ENCODE peak calls at places on chromosomes 12 and 14, in six cellular contexts. R is kidney, M is AG09309, X is foreskin fibroblast, P is SK-N-SH, I is GM13976. K is an unnamed sample.
A peak's percentile ranks its signal among the peaks of the same experiment; 100 is the strongest.

GRCh38 chr12:3492868-3493224 is 1.8 kb downstream of the PRMT8 start:
- DNase-seq in R (no peak), M (no peak), X (no peak), P (no peak), I (no peak), K (no peak)

GRCh38 chr12:41681898-41682297 is 462.8 kb downstream of the GXYLT1 start:
- DNase-seq in R (no peak), M (no peak), X (no peak), P (no peak), I (no peak), K (no peak)

GRCh38 chr12:85794551-85794950 is 41.7 kb downstream of the RASSF9 start:
- DNase-seq in R (no peak), M (peak; percentile 17), X (peak; percentile 65), P (no peak), I (no peak), K (no peak)

GRCh38 chr14:60252630-60253029 is 3.6 kb downstream of the PPM1A start:
- DNase-seq in R (no peak), M (no peak), X (no peak), P (no peak), I (no peak), K (no peak)

GRCh38 chr12:119479121-119479561 is 114.4 kb upstream of the TMEM233 start:
- DNase-seq in R (no peak), M (no peak), X (no peak), P (no peak), I (no peak), K (no peak)

GRCh38 chr14:101758913-101759593 is 2.5 kb upstream of the PPP2R5C start:
- DNase-seq in R (no peak), M (no peak), X (no peak), P (no peak), I (no peak), K (no peak)

GRCh38 chr14:99571303-99571986 is 32.6 kb downstream of the CCDC85C start:
- DNase-seq in R (no peak), M (no peak), X (no peak), P (no peak), I (no peak), K (no peak)

GRCh38 chr14:104105822-104106470 is 20.4 kb downstream of the ASPG start:
- DNase-seq in R (peak; percentile 62), M (no peak), X (no peak), P (no peak), I (no peak), K (peak; percentile 22)

GRCh38 chr14:93914278-93914677 is 12.9 kb upstream of the FAM181A start:
- DNase-seq in R (no peak), M (no peak), X (no peak), P (no peak), I (no peak), K (no peak)

GRCh38 chr14:102015045-102015685 is 50.8 kb downstream of the DYNC1H1 start:
- DNase-seq in R (no peak), M (no peak), X (peak; percentile 27), P (no peak), I (no peak), K (no peak)

GRCh38 chr14:102201369-102201748 is 61.7 kb downstream of the WDR20 start:
- DNase-seq in R (no peak), M (no peak), X (no peak), P (no peak), I (no peak), K (no peak)

GRCh38 chr12:122422769-122423257 is 344 bp upstream of the CLIP1 start:
- DNase-seq in R (no peak), M (no peak), X (peak; percentile 76), P (no peak), I (no peak), K (peak; percentile 57)

GRCh38 chr14:91204657-91205056 is 39.8 kb downstream of the GPR68 start:
- DNase-seq in R (no peak), M (no peak), X (no peak), P (no peak), I (no peak), K (no peak)

GRCh38 chr12:57272337-57273151 is 21.6 kb upstream of the STAC3 start:
- DNase-seq in R (no peak), M (no peak), X (peak; percentile 60), P (peak; percentile 49), I (no peak), K (no peak)

GRCh38 chr12:124381454-124382207 is 86.7 kb downstream of the RFLNA start:
- DNase-seq in R (peak; percentile 98), M (no peak), X (peak; percentile 70), P (no peak), I (no peak), K (no peak)

GRCh38 chr12:95173392-95174251 is 43.6 kb downstream of the FGD6 start:
- DNase-seq in R (peak; percentile 84), M (peak; percentile 62), X (peak; percentile 87), P (peak; percentile 53), I (no peak), K (no peak)

GRCh38 chr12:111369496-111370220 is 763 bp upstream of the PHETA1 start:
- DNase-seq in R (no peak), M (no peak), X (no peak), P (no peak), I (no peak), K (no peak)

GRCh38 chr12:22396253-22396652 is 61.7 kb upstream of the ST8SIA1 start:
- DNase-seq in R (no peak), M (no peak), X (no peak), P (no peak), I (peak; percentile 34), K (no peak)

GRCh38 chr14:98711453-98711852 is 560.5 kb downstream of the BCL11B start:
- DNase-seq in R (no peak), M (no peak), X (no peak), P (no peak), I (no peak), K (no peak)

GRCh38 chr14:94489336-94489735 is 13.3 kb upstream of the SERPINA9 start:
- DNase-seq in R (no peak), M (no peak), X (no peak), P (no peak), I (no peak), K (no peak)

GRCh38 chr12:113381237-113381636 is 22.4 kb downstream of the SDS start:
- DNase-seq in R (no peak), M (no peak), X (no peak), P (no peak), I (no peak), K (no peak)

GRCh38 chr14:61229475-61229888 is 51.7 kb downstream of the TMEM30B start:
- DNase-seq in R (no peak), M (no peak), X (no peak), P (no peak), I (no peak), K (no peak)

DNA sequence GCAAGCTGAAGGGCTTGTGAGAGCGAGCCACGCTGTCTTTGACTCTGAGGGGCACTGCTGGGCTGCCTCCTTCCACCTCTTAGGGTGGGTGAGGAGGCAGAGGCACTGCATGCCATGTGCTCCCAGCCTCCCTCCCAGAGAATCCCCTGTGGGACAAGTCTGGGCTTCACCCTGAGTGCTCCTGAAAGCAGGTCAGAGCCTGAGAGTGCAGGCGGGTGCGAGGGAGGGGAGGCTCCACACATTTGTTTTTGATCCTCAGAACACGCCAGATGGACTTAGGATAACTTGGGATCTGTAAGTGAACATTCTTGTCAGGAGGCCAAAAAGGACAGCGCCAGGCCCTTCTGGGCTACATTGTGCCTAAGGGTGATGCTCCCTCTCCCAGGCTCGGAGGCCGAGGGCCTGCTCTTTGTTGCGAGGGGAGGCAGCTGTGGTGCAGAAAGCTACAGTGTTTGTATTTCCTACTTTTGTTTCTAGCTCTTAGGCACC is 155.4 kb downstream of the TMX1 start:
- DNase-seq in R (peak; percentile 74), M (peak; percentile 70), X (peak; percentile 97), P (peak; percentile 72), I (no peak), K (peak; percentile 38)
- TF ChIP-seq CTCF in R (no peak), M (peak; percentile 23), X (no peak), P (peak; percentile 37), I (no peak), K (no peak)

DNA sequence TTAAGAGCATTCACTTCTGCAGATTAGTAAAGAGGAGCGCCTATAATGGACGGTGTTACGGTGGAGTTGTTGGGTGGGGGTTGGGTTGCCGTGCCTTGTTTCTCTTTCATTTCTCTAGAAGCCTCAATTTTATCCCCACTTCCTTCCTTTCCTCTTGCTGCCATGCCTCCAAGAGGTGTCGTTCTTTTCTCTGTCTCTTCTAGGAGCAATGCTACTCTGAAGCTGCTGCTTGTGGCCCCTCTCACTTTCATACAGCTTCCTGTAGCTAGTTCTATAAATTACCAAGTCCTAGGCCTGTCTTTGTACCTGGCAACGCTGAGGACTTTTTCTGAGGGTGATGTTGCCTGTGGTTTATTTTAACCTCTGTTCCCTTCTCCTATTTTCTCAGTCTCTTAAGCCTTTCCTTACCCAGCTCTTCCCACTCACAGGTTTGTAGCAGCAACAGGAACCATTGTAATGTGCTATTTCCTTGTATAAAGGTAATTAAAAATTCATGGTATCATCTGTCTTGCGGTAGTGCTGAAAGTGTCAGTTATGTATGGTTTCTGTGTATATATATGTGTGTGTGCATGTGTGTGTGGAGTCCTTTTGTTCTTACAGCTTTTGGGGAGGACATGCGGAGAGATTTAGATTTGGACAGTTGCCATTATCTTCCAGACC is 44.0 kb downstream of the DDHD1 start:
- DNase-seq in R (no peak), M (no peak), X (no peak), P (no peak), I (peak; percentile 62), K (no peak)
- TF ChIP-seq CTCF in R (no peak), M (no peak), X (no peak), P (no peak), I (no peak), K (no peak)

GRCh38 chr14:56482306-56482705 is 97.3 kb upstream of the TMEM260 start:
- DNase-seq in R (no peak), M (no peak), X (peak; percentile 18), P (no peak), I (no peak), K (peak; percentile 79)
- TF ChIP-seq CTCF in R (no peak), M (peak; percentile 27), X (peak; percentile 2), P (no peak), I (no peak), K (peak; percentile 75)

GRCh38 chr14:52678591-52678990 is 16.8 kb downstream of the ERO1A start:
- DNase-seq in R (no peak), M (no peak), X (no peak), P (peak; percentile 14), I (no peak), K (no peak)
- TF ChIP-seq CTCF in R (peak; percentile 14), M (peak; percentile 27), X (peak; percentile 16), P (peak; percentile 52), I (no peak), K (peak; percentile 66)

DNA sequence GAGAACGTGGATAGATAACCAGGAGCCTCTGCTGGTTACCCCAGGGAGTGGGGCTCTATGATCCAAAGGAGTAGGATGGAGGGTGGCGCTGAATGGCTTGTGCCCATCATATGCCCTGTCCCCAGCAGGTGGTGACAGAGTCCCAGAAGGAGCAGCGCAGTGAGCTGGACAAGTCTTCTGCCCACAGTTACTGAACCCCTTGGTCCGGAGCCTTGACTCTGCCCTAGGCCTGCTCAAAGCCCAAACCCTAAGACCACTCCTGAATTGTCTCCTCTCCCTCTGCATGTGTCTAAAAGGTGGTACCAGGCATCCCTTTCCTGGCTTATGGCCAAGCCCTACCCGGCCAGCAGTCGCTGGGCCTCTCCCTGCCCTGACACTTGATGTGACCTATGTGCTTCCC is 3.2 kb downstream of the PRPH start:
- DNase-seq in R (no peak), M (no peak), X (peak; percentile 19), P (peak; percentile 55), I (no peak), K (no peak)
- TF ChIP-seq CTCF in R (no peak), M (no peak), X (no peak), P (peak; percentile 25), I (peak; percentile 22), K (no peak)

GRCh38 chr12:49642370-49642802 is 19.0 kb downstream of the PRPF40B start:
- DNase-seq in R (peak; percentile 49), M (no peak), X (no peak), P (no peak), I (no peak), K (no peak)
- TF ChIP-seq CTCF in R (no peak), M (no peak), X (no peak), P (no peak), I (no peak), K (no peak)

GRCh38 chr12:92528097-92528496 is 174.7 kb upstream of the PLEKHG7 start:
- DNase-seq in R (no peak), M (no peak), X (no peak), P (no peak), I (no peak), K (no peak)
- TF ChIP-seq CTCF in R (no peak), M (no peak), X (no peak), P (no peak), I (no peak), K (peak; percentile 23)

K was measured in H9.